ENCODE peak calls at places on chromosomes 7 and 10, in ten cellular contexts. P, L, M, R, A, K, F, I, W and C are unnamed samples.

GRCh38 chr10:88992945-88993537 is 2.4 kb downstream of the FAS start:
- DNase-seq in M (no peak), K (no peak), L (no peak), R (no peak), I (no peak), W (no peak), A (no peak), P (no peak), F (no peak), C (no peak)

GRCh38 chr10:6022693-6023092 is 39.5 kb downstream of the IL2RA start:
- DNase-seq in K (no peak), W (no peak), F (no peak), I (no peak), P (no peak), R (no peak), A (no peak), L (no peak), M (no peak), C (no peak)

GRCh38 chr7:107103369-107103768 is 58.9 kb downstream of the PRKAR2B start:
- DNase-seq in A (no peak), I (peak), P (no peak), R (no peak), L (peak), W (no peak), F (no peak), K (no peak), M (no peak), C (no peak)

GRCh38 chr7:74479961-74480829 is 26.5 kb downstream of the GTF2IRD1 start:
- DNase-seq in M (no peak), R (peak), K (no peak), L (peak), W (peak), F (no peak), I (peak), P (no peak), A (peak), C (peak)

GRCh38 chr7:80637911-80638765 is at the start of gene CD36:
- DNase-seq in A (no peak), P (no peak), L (peak), K (no peak), R (no peak), I (no peak), F (no peak), W (no peak), M (no peak), C (no peak)

GRCh38 chr7:29319719-29320521 is 125.3 kb downstream of the CHN2 start:
- DNase-seq in R (no peak), I (no peak), P (no peak), L (no peak), F (no peak), A (no peak), K (no peak), W (peak), M (no peak), C (no peak)

GRCh38 chr10:125756196-125756595 is 19.4 kb downstream of the MMP21 start:
- DNase-seq in K (no peak), F (no peak), W (no peak), A (no peak), M (no peak), I (no peak), L (peak), R (no peak), P (no peak), C (no peak)

GRCh38 chr7:22481726-22482125 is 18.3 kb downstream of the STEAP1B start:
- DNase-seq in A (no peak), P (no peak), I (no peak), W (no peak), R (no peak), M (no peak), L (peak), F (no peak), K (no peak), C (no peak)

GRCh38 chr7:37986780-37987380 is 66.4 kb downstream of the EPDR1 start:
- DNase-seq in M (no peak), L (no peak), K (no peak), W (no peak), I (peak), P (no peak), R (peak), F (no peak), A (no peak), C (no peak)

GRCh38 chr10:60722623-60723022 is 55.7 kb upstream of the CDK1 start:
- DNase-seq in F (no peak), W (no peak), I (no peak), M (no peak), L (no peak), A (no peak), K (no peak), R (no peak), P (no peak), C (no peak)

GRCh38 chr10:37789590-37789989 is 67.8 kb downstream of the ZNF248 start:
- DNase-seq in M (no peak), R (no peak), P (no peak), K (no peak), A (no peak), I (no peak), L (no peak), F (no peak), W (no peak), C (no peak)

GRCh38 chr7:70131807-70132565 is 533.7 kb downstream of the AUTS2 start:
- DNase-seq in W (no peak), A (no peak), L (no peak), I (no peak), R (no peak), K (no peak), M (no peak), P (peak), F (no peak), C (no peak)

GRCh38 chr7:132249591-132249971 is 326.7 kb downstream of the PLXNA4 start:
- DNase-seq in W (no peak), K (no peak), R (peak), P (peak), I (no peak), F (no peak), A (no peak), L (no peak), M (no peak), C (peak)

GRCh38 chr10:44981172-44982113 is 2.8 kb upstream of the DEPP1 start:
- DNase-seq in I (peak), F (no peak), A (peak), M (no peak), L (peak), K (no peak), W (no peak), R (no peak), P (peak), C (peak)

GRCh38 chr7:27917119-27917518 is 177.2 kb downstream of the TAX1BP1 start:
- DNase-seq in P (no peak), K (no peak), I (no peak), F (no peak), M (no peak), L (no peak), R (no peak), A (no peak), W (no peak), C (no peak)

GRCh38 chr10:32056136-32057040 is at the start of gene KIF5B:
- DNase-seq in K (peak), R (peak), I (peak), F (peak), P (peak), L (peak), A (peak), W (peak), M (peak), C (peak)

GRCh38 chr7:36490335-36490940 is 100.8 kb downstream of the ANLN start:
- DNase-seq in M (no peak), F (no peak), I (no peak), R (no peak), K (no peak), W (no peak), A (no peak), L (peak), P (no peak), C (no peak)

GRCh38 chr10:103506061-103506460 is 12.6 kb downstream of the NEURL1 start:
- DNase-seq in R (no peak), P (no peak), F (no peak), A (no peak), L (no peak), M (no peak), W (no peak), I (no peak), K (no peak), C (no peak)

GRCh38 chr10:78433063-78433717 is 399.5 kb downstream of the RPS24 start:
- DNase-seq in L (no peak), I (no peak), M (no peak), K (no peak), A (no peak), P (no peak), F (no peak), R (peak), W (no peak), C (no peak)

GRCh38 chr10:86283466-86284287 is 82.9 kb downstream of the GRID1 start:
- DNase-seq in A (no peak), L (no peak), P (no peak), K (no peak), I (no peak), R (no peak), W (no peak), M (no peak), F (no peak), C (no peak)

GRCh38 chr10:70118196-70118595 is 14.4 kb downstream of the AIFM2 start:
- DNase-seq in M (no peak), R (no peak), L (no peak), P (no peak), A (no peak), K (no peak), F (no peak), I (no peak), W (no peak), C (no peak)

GRCh38 chr7:4774804-4775280 is 581 bp upstream of the AP5Z1 start:
- DNase-seq in W (no peak), I (peak), P (peak), R (no peak), A (peak), K (no peak), F (no peak), M (no peak), L (peak), C (no peak)

GRCh38 chr7:155291729-155292128 is 5.9 kb upstream of the INSIG1 start:
- DNase-seq in M (no peak), I (no peak), R (no peak), L (no peak), K (no peak), W (no peak), A (no peak), F (no peak), P (no peak), C (no peak)

GRCh38 chr7:97104719-97105129 is 12.8 kb upstream of the SDHAF3 start:
- DNase-seq in F (peak), P (peak), L (peak), R (peak), W (peak), A (peak), I (peak), K (peak), M (peak), C (peak)

GRCh38 chr7:1290262-1291039 is 57.8 kb downstream of the UNCX start:
- DNase-seq in F (no peak), L (peak), W (peak), M (peak), P (no peak), K (no peak), R (peak), I (no peak), A (peak), C (peak)

GRCh38 chr10:110664483-110665420 is 20.6 kb downstream of the RBM20 start:
- DNase-seq in M (no peak), I (peak), F (no peak), P (peak), L (peak), R (no peak), K (no peak), W (no peak), A (peak), C (no peak)

GRCh38 chr10:49679480-49679893 is at the start of gene C10orf53:
- DNase-seq in R (peak), P (no peak), I (peak), M (peak), K (no peak), A (peak), L (peak), F (no peak), W (peak), C (peak)

GRCh38 chr7:113752289-113752688 is 166.5 kb downstream of the PPP1R3A start:
- DNase-seq in M (no peak), L (no peak), I (no peak), P (no peak), R (no peak), A (no peak), F (no peak), K (no peak), W (no peak), C (no peak)

GRCh38 chr10:125953778-125954385 is 57.5 kb downstream of the FANK1 start:
- DNase-seq in I (no peak), P (no peak), W (no peak), R (no peak), L (no peak), A (no peak), M (no peak), F (no peak), K (no peak), C (no peak)

GRCh38 chr10:81696609-81697388 is 178.2 kb upstream of the NRG3 start:
- DNase-seq in I (no peak), F (no peak), M (no peak), R (peak), W (no peak), A (no peak), L (no peak), P (no peak), K (no peak), C (peak)

GRCh38 chr10:131636841-131637724 is 263.7 kb upstream of the PPP2R2D start:
- DNase-seq in L (no peak), K (no peak), I (no peak), A (no peak), W (no peak), M (no peak), P (no peak), R (no peak), F (no peak), C (no peak)

GRCh38 chr7:95545007-95545615 is 51.2 kb downstream of the PDK4 start:
- DNase-seq in P (peak), K (no peak), M (no peak), R (peak), I (peak), A (peak), L (peak), W (no peak), F (no peak), C (peak)

GRCh38 chr10:67602268-67602950 is 93.6 kb downstream of the CTNNA3 start:
- DNase-seq in F (no peak), W (no peak), R (no peak), I (peak), M (no peak), A (peak), L (peak), P (no peak), K (no peak), C (no peak)

GRCh38 chr7:55050286-55050685 is 31.5 kb downstream of the EGFR start:
- DNase-seq in F (no peak), L (peak), W (no peak), R (no peak), M (no peak), P (no peak), K (no peak), I (no peak), A (no peak), C (no peak)

GRCh38 chr10:36116751-36117150 is 474.7 kb upstream of the FZD8 start:
- DNase-seq in P (no peak), R (no peak), F (no peak), K (no peak), W (no peak), A (no peak), I (no peak), L (no peak), M (no peak), C (no peak)

GRCh38 chr10:114678806-114679205 is 20.7 kb upstream of the ABLIM1 start:
- DNase-seq in K (no peak), W (no peak), A (no peak), I (no peak), F (no peak), R (no peak), P (no peak), L (no peak), M (no peak), C (no peak)

GRCh38 chr10:75233444-75234016 is 2.2 kb downstream of the COMTD1 start:
- DNase-seq in L (no peak), W (no peak), F (no peak), K (no peak), P (no peak), R (peak), M (no peak), I (no peak), A (no peak), C (no peak)